ENCODE peak calls at places on chromosomes 4 and X, in four cellular contexts. U is fibroblast of pulmonary artery, L is GM06990, T is bronchial epithelial cell. M is an unnamed sample.

GRCh38 chrX:111886678-111887077 is 10.7 kb downstream of the TRPC5OS start:
- DNase-seq in U (no peak), T (no peak), L (no peak), M (no peak)

GRCh38 chr4:76486588-76487276 is 51.7 kb downstream of the SHROOM3 start:
- DNase-seq in L (no peak), T (no peak), U (no peak), M (no peak)

GRCh38 chrX:148698221-148698620 is 197.8 kb downstream of the AFF2 start:
- DNase-seq in L (no peak), T (no peak), U (no peak), M (no peak)

GRCh38 chr4:7890635-7891393 is 48.8 kb downstream of the AFAP1 start:
- DNase-seq in U (peak), T (peak), L (no peak), M (peak)

GRCh38 chr4:169105620-169106019 is 95.6 kb upstream of the CBR4 start:
- DNase-seq in L (no peak), T (no peak), U (no peak), M (no peak)

GRCh38 chr4:48780867-48781219 is 764 bp upstream of the FRYL start:
- DNase-seq in U (peak), L (no peak), T (peak), M (no peak)

GRCh38 chrX:114798902-114799301 is 215.0 kb downstream of the HTR2C start:
- DNase-seq in L (no peak), U (no peak), T (peak), M (no peak)

GRCh38 chrX:53211391-53211978 is 13.5 kb downstream of the KDM5C start:
- DNase-seq in L (no peak), U (no peak), T (peak), M (no peak)

GRCh38 chrX:40104649-40105015 is 6.9 kb upstream of the BCOR start:
- DNase-seq in U (peak), T (no peak), L (peak), M (no peak)

GRCh38 chrX:134664202-134664601 is 5.9 kb upstream of the PLAC1 start:
- DNase-seq in L (no peak), U (no peak), T (no peak), M (no peak)

GRCh38 chr4:114026447-114026846 is 47.0 kb upstream of the ARSJ start:
- DNase-seq in U (no peak), T (no peak), L (no peak), M (no peak)

GRCh38 chrX:12307961-12308360 is 169.7 kb downstream of the FRMPD4 start:
- DNase-seq in T (no peak), L (no peak), U (no peak), M (no peak)

GRCh38 chr4:187118731-187119130 is 395.1 kb upstream of the FAT1 start:
- DNase-seq in T (no peak), L (no peak), U (no peak), M (no peak)

GRCh38 chr4:48778431-48779094 is 1.5 kb downstream of the FRYL start:
- DNase-seq in T (peak), L (no peak), U (peak), M (peak)

GRCh38 chrX:155022587-155022986 is at the start of gene F8:
- DNase-seq in L (no peak), U (no peak), T (no peak), M (no peak)

GRCh38 chrX:18377802-18378201 is 23.3 kb upstream of the SCML2 start:
- DNase-seq in U (peak), L (no peak), T (peak), M (no peak)

GRCh38 chrX:5431823-5432222 is 796.8 kb downstream of the NLGN4X start:
- DNase-seq in T (no peak), U (no peak), L (no peak), M (no peak)
- H3K4me3 ChIP-seq in T (no peak), U (no peak), L (no peak), M (no peak)

DNA sequence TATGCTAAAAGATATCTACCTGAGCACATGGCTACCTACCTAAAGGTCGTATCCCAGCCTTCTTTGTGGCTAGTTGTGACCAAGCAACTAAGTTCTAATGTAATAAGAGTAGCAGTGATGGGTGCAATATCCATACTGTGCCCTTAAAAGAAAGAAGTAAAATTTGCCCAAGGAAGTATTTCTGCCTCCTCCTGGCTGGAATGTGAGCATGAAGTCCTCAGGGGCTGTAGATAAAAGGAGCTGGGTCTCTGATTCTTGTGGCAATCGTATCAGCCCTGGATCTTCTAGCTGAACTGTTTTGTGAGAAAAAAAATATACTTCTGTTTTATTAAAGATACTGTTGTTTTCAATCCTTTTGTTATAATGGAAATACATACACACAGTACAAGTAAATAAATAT is 217.4 kb downstream of the GPAT3 start:
- DNase-seq in T (no peak), U (no peak), L (no peak), M (no peak)
- TF ChIP-seq CTCF in T (no peak), U (peak), L (no peak), M (peak)

GRCh38 chr4:25030283-25031076 is at the start of gene LGI2:
- DNase-seq in L (no peak), U (no peak), T (no peak), M (no peak)
- H3K4me3 ChIP-seq in L (no peak), U (peak), T (peak), M (peak)

GRCh38 chrX:132292753-132293152 is 73.5 kb upstream of the RAP2C start:
- DNase-seq in L (peak), U (peak), T (peak), M (peak)
- TF ChIP-seq CTCF in L (peak), U (peak), T (peak), M (peak)

DNA sequence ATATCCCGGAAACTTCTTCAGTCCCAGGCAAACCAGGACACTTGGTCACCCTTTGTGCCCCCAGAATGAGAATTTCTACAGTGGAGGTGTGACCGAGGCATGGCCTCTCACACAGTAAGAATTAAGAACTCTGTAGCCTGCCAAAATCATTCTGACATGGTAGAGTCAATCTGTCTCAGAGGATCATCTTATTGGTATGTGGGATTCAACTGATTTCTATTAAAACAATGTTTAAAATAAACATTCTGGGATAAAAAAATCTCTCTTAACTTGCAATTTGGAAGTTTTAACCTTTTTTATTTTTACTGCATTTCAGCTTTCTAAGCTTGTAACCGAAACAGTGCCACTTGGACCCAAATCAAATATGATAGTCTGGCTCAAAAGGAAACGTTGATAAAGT is 165.4 kb upstream of the LDB2 start:
- DNase-seq in L (no peak), T (no peak), U (no peak), M (no peak)
- H3K4me3 ChIP-seq in L (no peak), T (no peak), U (no peak), M (no peak)

GRCh38 chr4:108535757-108536156 is 84.6 kb upstream of the RPL34 start:
- DNase-seq in L (no peak), T (peak), U (peak), M (no peak)

GRCh38 chr4:108532187-108532586 is 88.2 kb upstream of the RPL34 start:
- DNase-seq in U (no peak), T (no peak), L (no peak), M (no peak)

GRCh38 chr4:108533245-108533844 is 87.0 kb upstream of the RPL34 start:
- DNase-seq in U (peak), T (no peak), L (no peak), M (no peak)

GRCh38 chr4:108531461-108531860 is 88.9 kb upstream of the RPL34 start:
- DNase-seq in L (no peak), U (peak), T (no peak), M (no peak)

GRCh38 chr4:108533876-108534275 is 86.5 kb upstream of the RPL34 start:
- DNase-seq in T (no peak), U (no peak), L (no peak), M (no peak)
- TF ChIP-seq CTCF in T (no peak), U (no peak), L (no peak), M (no peak)

GRCh38 chr4:39699676-39700409 is 1.9 kb downstream of the UBE2K start:
- DNase-seq in T (peak), U (peak), L (no peak), M (no peak)

GRCh38 chr4:39702716-39703115 is 4.8 kb downstream of the UBE2K start:
- DNase-seq in U (no peak), L (no peak), T (no peak), M (no peak)

GRCh38 chr4:39700500-39700899 is 2.6 kb downstream of the UBE2K start:
- DNase-seq in T (no peak), U (no peak), L (no peak), M (no peak)

GRCh38 chr4:39697740-39698423 is at the start of gene UBE2K:
- DNase-seq in L (peak), U (peak), T (peak), M (no peak)

GRCh38 chr4:39698424-39699009 is 581 bp downstream of the UBE2K start:
- DNase-seq in U (no peak), T (peak), L (no peak), M (no peak)
- H3K4me3 ChIP-seq in U (peak), T (peak), L (peak), M (peak)

DNA sequence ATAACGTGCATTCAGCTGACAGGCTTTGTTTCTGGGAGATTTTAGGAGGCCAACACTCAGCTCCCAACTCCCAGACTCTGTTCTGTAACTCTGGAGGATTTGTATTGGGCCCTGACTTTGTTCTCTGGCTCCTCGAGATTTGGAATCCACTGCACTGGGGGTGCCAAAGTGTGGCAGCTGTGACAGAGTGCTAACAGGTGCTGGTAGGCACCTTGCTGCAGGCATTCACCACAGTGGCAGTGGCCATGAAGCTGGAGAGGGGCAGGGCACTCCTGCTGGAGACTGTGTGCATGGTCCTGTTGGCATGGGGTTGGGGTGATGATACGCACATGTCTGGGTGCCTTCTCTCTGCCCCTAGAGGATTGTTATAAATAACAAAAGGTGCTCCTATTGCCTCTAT is 1094.9 kb upstream of the SLIT2 start:
- DNase-seq in T (no peak), U (no peak), L (no peak), M (no peak)
- TF ChIP-seq CTCF in T (no peak), U (no peak), L (no peak), M (no peak)

GRCh38 chrX:54496517-54496852 is 451 bp upstream of the FGD1 start:
- DNase-seq in T (no peak), L (no peak), U (no peak), M (no peak)

GRCh38 chrX:54495814-54496516 is at the start of gene FGD1:
- DNase-seq in L (peak), T (peak), U (peak), M (no peak)

GRCh38 chrX:54496936-54497335 is 902 bp upstream of the FGD1 start:
- DNase-seq in L (no peak), U (no peak), T (no peak), M (no peak)

GRCh38 chrX:54494166-54494969 is 1.7 kb downstream of the FGD1 start:
- DNase-seq in L (no peak), T (no peak), U (no peak), M (no peak)

DNA sequence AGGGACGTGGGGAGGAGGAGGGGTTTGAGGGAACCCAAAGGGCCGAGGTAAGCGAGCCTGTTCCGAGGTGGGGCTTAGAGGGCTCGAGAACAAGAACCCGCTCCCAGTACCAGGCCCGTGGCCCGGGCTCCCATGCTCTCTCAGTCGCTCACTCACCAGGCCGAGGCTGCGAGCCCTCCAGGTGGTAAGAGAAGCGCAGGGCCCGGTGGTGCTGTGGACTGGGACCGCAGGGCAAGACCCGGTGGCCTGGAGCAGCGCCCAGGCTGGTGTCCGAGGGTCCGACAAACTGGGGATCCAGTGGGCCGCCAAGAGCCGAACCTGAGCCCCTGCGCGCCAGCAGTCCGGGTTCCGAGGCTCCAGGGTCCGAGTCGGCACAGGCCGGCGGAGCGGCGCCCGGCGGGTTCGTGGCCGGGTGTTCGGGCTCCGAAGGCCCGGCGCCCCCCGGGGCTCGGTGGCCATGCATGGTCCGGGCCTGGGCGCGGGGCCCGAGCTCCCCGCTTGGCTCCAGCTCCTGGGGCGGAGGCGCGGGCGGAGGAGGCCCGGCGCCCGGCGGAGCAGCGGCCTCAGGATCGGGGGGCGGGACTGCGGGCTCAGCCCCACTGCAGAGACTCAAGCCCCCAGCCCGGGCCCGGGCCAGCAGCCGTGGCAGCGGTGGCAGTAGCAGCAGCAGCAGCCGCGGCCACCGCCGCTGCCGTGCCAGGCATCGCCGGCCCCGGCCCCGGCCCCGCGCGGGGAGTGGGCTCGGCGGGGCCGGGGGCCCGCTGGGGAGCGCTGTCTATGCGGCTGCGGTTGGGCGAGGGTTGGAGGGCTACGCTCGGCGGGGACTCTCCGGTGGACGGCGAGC is 842 bp downstream of the FGD1 start:
- DNase-seq in T (no peak), L (no peak), U (peak), M (no peak)
- H3K4me3 ChIP-seq in T (peak), L (peak), U (peak), M (peak)

M was measured in AG04449.